ENCODE peak calls at places on chromosome X, in six cellular contexts. U is substantia nigra; D is fibroblast of lung; T is COR-L47; J is heart right ventricle; H is activated T-helper 9 cell treated with anti-CD3 and anti-CD28 coated beads, Interleukin-2, amount 50 U/mL, for 16 hours. X is an unnamed sample.

GRCh38 chrX:41862562-41863184 is 60.7 kb downstream of the CASK start:
- DNase-seq in D (no peak), T (no peak), J (no peak), H (no peak), U (no peak), X (no peak)

GRCh38 chrX:74420194-74421035 is 878 bp upstream of the SLC16A2 start:
- DNase-seq in D (peak), T (no peak), U (peak), J (peak), H (no peak), X (peak)

GRCh38 chrX:1657367-1658082 is 42.7 kb downstream of the ASMT start:
- DNase-seq in D (no peak), J (no peak), H (peak), T (no peak), U (no peak), X (peak)

GRCh38 chrX:38859602-38860001 is 58.3 kb downstream of the MID1IP1 start:
- DNase-seq in T (no peak), H (no peak), U (no peak), D (peak), J (no peak), X (no peak)

GRCh38 chrX:9329056-9329455 is 135.8 kb upstream of the TBL1X start:
- DNase-seq in D (no peak), U (no peak), T (no peak), H (no peak), J (no peak), X (no peak)

GRCh38 chrX:131394384-131394783 is 105.3 kb upstream of the IGSF1 start:
- DNase-seq in H (no peak), D (no peak), T (no peak), U (no peak), J (no peak), X (no peak)

GRCh38 chrX:110395877-110396276 is 37.2 kb downstream of the RTL9 start:
- DNase-seq in D (no peak), U (no peak), J (no peak), H (no peak), T (no peak), X (no peak)

GRCh38 chrX:55074851-55075467 is at the start of gene PAGE2B:
- DNase-seq in U (no peak), T (no peak), D (no peak), H (no peak), J (no peak), X (peak)

GRCh38 chrX:105314468-105314867 is 94.0 kb upstream of the TEX13A start:
- DNase-seq in J (no peak), H (no peak), T (no peak), U (no peak), D (peak), X (no peak)

GRCh38 chrX:153922932-153923857 is 2.9 kb downstream of the ARHGAP4 start:
- DNase-seq in J (peak), D (peak), H (no peak), U (peak), T (peak), X (peak)

GRCh38 chrX:46791927-46792825 is 33.3 kb upstream of the SLC9A7 start:
- DNase-seq in D (peak), T (peak), H (no peak), J (no peak), U (peak), X (no peak)

GRCh38 chrX:7117587-7117986 is 29.9 kb upstream of the STS start:
- DNase-seq in D (no peak), U (no peak), H (no peak), J (no peak), T (no peak), X (no peak)

GRCh38 chrX:10310502-10310901 is 153.7 kb downstream of the CLCN4 start:
- DNase-seq in D (no peak), U (no peak), H (no peak), T (no peak), J (no peak), X (no peak)

GRCh38 chrX:47169726-47170515 is 23.7 kb upstream of the UBA1 start:
- DNase-seq in H (no peak), T (no peak), U (no peak), D (peak), J (peak), X (peak)

GRCh38 chrX:110944793-110945466 is 149.3 kb upstream of the CHRDL1 start:
- DNase-seq in T (no peak), D (no peak), J (no peak), U (no peak), H (no peak), X (no peak)

GRCh38 chrX:1355131-1355799 is 18.7 kb downstream of the IL3RA start:
- DNase-seq in D (no peak), T (no peak), H (no peak), J (no peak), U (no peak), X (peak)

GRCh38 chrX:154370300-154370881 is 4.0 kb downstream of the FLNA start:
- DNase-seq in U (no peak), J (no peak), D (peak), T (no peak), H (no peak), X (no peak)

GRCh38 chrX:50100188-50100587 is 100.6 kb downstream of the AKAP4 start:
- DNase-seq in J (no peak), D (no peak), H (no peak), T (no peak), U (no peak), X (no peak)

GRCh38 chrX:46617906-46618305 is 44.3 kb downstream of the CHST7 start:
- DNase-seq in T (no peak), U (no peak), D (no peak), H (no peak), J (no peak), X (no peak)

GRCh38 chrX:40391662-40392061 is 189.1 kb upstream of the ATP6AP2 start:
- DNase-seq in J (no peak), T (no peak), D (no peak), H (no peak), U (no peak), X (no peak)

GRCh38 chrX:140132937-140133336 is 167.6 kb upstream of the CXorf66 start:
- DNase-seq in H (no peak), J (no peak), T (no peak), D (no peak), U (no peak), X (no peak)

GRCh38 chrX:21932277-21932996 is 8.1 kb upstream of the SMS start:
- DNase-seq in T (no peak), D (peak), U (no peak), J (no peak), H (no peak), X (no peak)

GRCh38 chrX:3522016-3522690 is 175.7 kb upstream of the MXRA5 start:
- DNase-seq in H (no peak), D (peak), U (no peak), J (no peak), T (no peak), X (no peak)

GRCh38 chrX:119093991-119094741 is 21.4 kb downstream of the CT47C1 start:
- DNase-seq in H (no peak), J (no peak), D (no peak), U (no peak), T (no peak), X (no peak)

X was measured in right cardiac atrium.